ENCODE peak calls at places on chromosomes 1 and 21, in seven cellular contexts. One of them, this sample, is unnamed.

GRCh38 chr1:156750932-156751723 is at the start of gene HDGF:
- DNase-seq in Peyer's patch: peak
- DNase-seq in activated CD8-positive, alpha-beta T cell treated with anti-CD3 and anti-CD28 coated beads for 36 hours: peak
- DNase-seq in nephron progenitor cell: peak
- DNase-seq in H9: no peak
- DNase-seq in HL-60: peak
- DNase-seq in psoas muscle: peak
- DNase-seq in this sample: peak

GRCh38 chr1:226606311-226607267 is 58.0 kb downstream of the STUM start:
- DNase-seq in H9: peak
- DNase-seq in psoas muscle: no peak
- DNase-seq in Peyer's patch: no peak
- DNase-seq in activated CD8-positive, alpha-beta T cell treated with anti-CD3 and anti-CD28 coated beads for 36 hours: no peak
- DNase-seq in nephron progenitor cell: no peak
- DNase-seq in HL-60: no peak
- DNase-seq in this sample: no peak

GRCh38 chr1:6355621-6356020 is 37.9 kb downstream of the ACOT7 start:
- DNase-seq in nephron progenitor cell: no peak
- DNase-seq in H9: no peak
- DNase-seq in psoas muscle: no peak
- DNase-seq in activated CD8-positive, alpha-beta T cell treated with anti-CD3 and anti-CD28 coated beads for 36 hours: no peak
- DNase-seq in HL-60: no peak
- DNase-seq in Peyer's patch: no peak
- DNase-seq in this sample: no peak

GRCh38 chr1:201693887-201694614 is 134.9 kb upstream of the IPO9 start:
- DNase-seq in H9: peak
- DNase-seq in Peyer's patch: no peak
- DNase-seq in psoas muscle: no peak
- DNase-seq in activated CD8-positive, alpha-beta T cell treated with anti-CD3 and anti-CD28 coated beads for 36 hours: no peak
- DNase-seq in HL-60: no peak
- DNase-seq in nephron progenitor cell: peak
- DNase-seq in this sample: peak

GRCh38 chr1:93845554-93846150 is 33.4 kb downstream of the DNTTIP2 start:
- DNase-seq in HL-60: no peak
- DNase-seq in Peyer's patch: no peak
- DNase-seq in H9: peak
- DNase-seq in nephron progenitor cell: peak
- DNase-seq in psoas muscle: no peak
- DNase-seq in activated CD8-positive, alpha-beta T cell treated with anti-CD3 and anti-CD28 coated beads for 36 hours: peak
- DNase-seq in this sample: peak

GRCh38 chr1:201714542-201715276 is 114.2 kb upstream of the IPO9 start:
- DNase-seq in Peyer's patch: peak
- DNase-seq in H9: no peak
- DNase-seq in nephron progenitor cell: no peak
- DNase-seq in activated CD8-positive, alpha-beta T cell treated with anti-CD3 and anti-CD28 coated beads for 36 hours: peak
- DNase-seq in psoas muscle: peak
- DNase-seq in HL-60: peak
- DNase-seq in this sample: no peak

GRCh38 chr1:12587981-12588620 is 29.9 kb downstream of the DHRS3 start:
- DNase-seq in H9: no peak
- DNase-seq in activated CD8-positive, alpha-beta T cell treated with anti-CD3 and anti-CD28 coated beads for 36 hours: no peak
- DNase-seq in Peyer's patch: no peak
- DNase-seq in psoas muscle: no peak
- DNase-seq in HL-60: no peak
- DNase-seq in nephron progenitor cell: no peak
- DNase-seq in this sample: no peak

GRCh38 chr1:72936151-72936740 is 653.9 kb upstream of the NEGR1 start:
- DNase-seq in Peyer's patch: no peak
- DNase-seq in nephron progenitor cell: no peak
- DNase-seq in HL-60: no peak
- DNase-seq in activated CD8-positive, alpha-beta T cell treated with anti-CD3 and anti-CD28 coated beads for 36 hours: no peak
- DNase-seq in H9: no peak
- DNase-seq in psoas muscle: no peak
- DNase-seq in this sample: no peak

DNA sequence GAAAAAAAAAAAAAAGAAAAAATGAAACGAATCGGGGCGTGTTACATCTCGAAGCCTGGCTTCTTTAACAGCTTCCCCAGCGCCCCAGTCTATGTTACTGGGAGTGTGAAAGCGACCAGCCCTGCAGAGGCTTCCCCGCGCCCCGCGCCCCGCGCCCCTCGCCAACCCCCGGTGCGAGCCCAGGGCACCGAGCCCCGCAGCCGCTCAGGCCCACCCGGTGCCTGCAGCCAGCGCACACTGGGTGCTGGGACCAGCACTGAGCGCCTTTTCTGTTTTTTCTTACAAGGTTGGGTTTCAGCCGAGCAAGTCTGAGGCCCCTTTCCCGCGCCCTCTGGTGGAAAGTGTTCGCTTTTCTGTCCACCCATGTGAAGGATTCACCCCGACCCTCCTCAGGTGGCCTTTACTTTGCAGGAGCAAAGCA is 42.1 kb upstream of the ZNF496 start:
- DNase-seq in HL-60: no peak
- DNase-seq in psoas muscle: peak
- DNase-seq in nephron progenitor cell: peak
- DNase-seq in H9: peak
- DNase-seq in Peyer's patch: peak
- DNase-seq in activated CD8-positive, alpha-beta T cell treated with anti-CD3 and anti-CD28 coated beads for 36 hours: peak
- DNase-seq in this sample: peak
- TF ChIP-seq CTCF in HL-60: no peak
- TF ChIP-seq CTCF in psoas muscle: peak
- TF ChIP-seq CTCF in nephron progenitor cell: no peak
- TF ChIP-seq CTCF in H9: peak
- TF ChIP-seq CTCF in Peyer's patch: peak
- TF ChIP-seq CTCF in activated CD8-positive, alpha-beta T cell treated with anti-CD3 and anti-CD28 coated beads for 36 hours: peak
- TF ChIP-seq CTCF in this sample: peak

DNA sequence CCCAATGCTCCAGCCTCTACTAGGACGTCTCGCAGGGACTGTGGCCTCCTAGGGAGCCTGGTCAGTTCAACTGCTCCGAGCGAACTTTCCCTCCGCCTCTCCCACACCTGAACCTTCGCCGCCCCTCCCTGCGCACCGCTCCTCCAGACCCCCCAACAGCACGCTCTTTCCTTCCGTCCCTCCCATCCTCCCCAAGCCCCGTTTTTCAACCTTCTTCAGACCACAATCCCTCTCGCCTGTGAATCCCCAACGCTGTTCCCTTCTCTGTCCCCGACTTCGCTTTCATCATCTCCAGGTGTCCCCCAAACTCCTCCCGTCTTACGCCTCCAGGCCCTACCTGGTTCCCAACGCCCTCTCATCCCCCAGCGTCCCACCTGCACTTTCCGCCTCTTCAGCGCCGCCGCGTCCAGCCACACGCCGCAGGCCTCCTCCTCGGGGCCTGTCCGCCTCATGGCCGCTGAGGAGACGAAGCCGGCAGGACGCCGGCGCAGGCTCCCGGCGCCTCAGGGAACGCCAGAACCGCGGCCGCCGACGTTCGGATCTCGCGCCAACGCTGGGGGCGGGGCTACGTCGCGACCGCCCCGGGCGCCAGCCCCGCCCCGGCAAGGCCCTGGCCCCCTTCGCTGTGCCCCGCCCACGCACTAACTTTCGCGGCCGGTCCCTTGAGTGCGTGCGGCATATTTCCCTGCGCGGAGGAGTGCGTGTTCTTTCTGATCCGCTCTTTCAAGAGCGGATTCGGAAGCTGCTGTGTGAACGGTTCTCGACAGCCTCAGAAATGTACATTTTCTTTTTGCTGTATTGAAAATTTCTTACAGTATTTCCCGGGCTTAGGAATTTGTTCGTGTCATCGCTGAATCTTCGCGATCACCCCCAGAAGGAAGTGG is at the start of gene AUNIP:
- DNase-seq in nephron progenitor cell: peak
- DNase-seq in psoas muscle: peak
- DNase-seq in H9: peak
- DNase-seq in Peyer's patch: peak
- DNase-seq in HL-60: peak
- DNase-seq in activated CD8-positive, alpha-beta T cell treated with anti-CD3 and anti-CD28 coated beads for 36 hours: peak
- DNase-seq in this sample: peak
- TF ChIP-seq CTCF in nephron progenitor cell: no peak
- TF ChIP-seq CTCF in psoas muscle: no peak
- TF ChIP-seq CTCF in H9: no peak
- TF ChIP-seq CTCF in Peyer's patch: peak
- TF ChIP-seq CTCF in HL-60: no peak
- TF ChIP-seq CTCF in activated CD8-positive, alpha-beta T cell treated with anti-CD3 and anti-CD28 coated beads for 36 hours: no peak
- TF ChIP-seq CTCF in this sample: no peak

GRCh38 chr1:237042892-237043576 is 1.1 kb downstream of the RYR2 start:
- DNase-seq in psoas muscle: no peak
- DNase-seq in Peyer's patch: no peak
- DNase-seq in activated CD8-positive, alpha-beta T cell treated with anti-CD3 and anti-CD28 coated beads for 36 hours: peak
- DNase-seq in H9: no peak
- DNase-seq in HL-60: no peak
- DNase-seq in nephron progenitor cell: peak
- DNase-seq in this sample: peak

GRCh38 chr1:237042467-237042891 is 495 bp downstream of the RYR2 start:
- DNase-seq in H9: no peak
- DNase-seq in activated CD8-positive, alpha-beta T cell treated with anti-CD3 and anti-CD28 coated beads for 36 hours: no peak
- DNase-seq in nephron progenitor cell: no peak
- DNase-seq in Peyer's patch: no peak
- DNase-seq in HL-60: no peak
- DNase-seq in psoas muscle: no peak
- DNase-seq in this sample: peak

GRCh38 chr1:237040823-237041222 is 1.2 kb upstream of the RYR2 start:
- DNase-seq in activated CD8-positive, alpha-beta T cell treated with anti-CD3 and anti-CD28 coated beads for 36 hours: no peak
- DNase-seq in nephron progenitor cell: no peak
- DNase-seq in H9: no peak
- DNase-seq in HL-60: no peak
- DNase-seq in psoas muscle: no peak
- DNase-seq in Peyer's patch: no peak
- DNase-seq in this sample: no peak

GRCh38 chr1:237041461-237041794 is 556 bp upstream of the RYR2 start:
- DNase-seq in nephron progenitor cell: no peak
- DNase-seq in activated CD8-positive, alpha-beta T cell treated with anti-CD3 and anti-CD28 coated beads for 36 hours: no peak
- DNase-seq in HL-60: no peak
- DNase-seq in H9: no peak
- DNase-seq in psoas muscle: no peak
- DNase-seq in Peyer's patch: no peak
- DNase-seq in this sample: no peak

DNA sequence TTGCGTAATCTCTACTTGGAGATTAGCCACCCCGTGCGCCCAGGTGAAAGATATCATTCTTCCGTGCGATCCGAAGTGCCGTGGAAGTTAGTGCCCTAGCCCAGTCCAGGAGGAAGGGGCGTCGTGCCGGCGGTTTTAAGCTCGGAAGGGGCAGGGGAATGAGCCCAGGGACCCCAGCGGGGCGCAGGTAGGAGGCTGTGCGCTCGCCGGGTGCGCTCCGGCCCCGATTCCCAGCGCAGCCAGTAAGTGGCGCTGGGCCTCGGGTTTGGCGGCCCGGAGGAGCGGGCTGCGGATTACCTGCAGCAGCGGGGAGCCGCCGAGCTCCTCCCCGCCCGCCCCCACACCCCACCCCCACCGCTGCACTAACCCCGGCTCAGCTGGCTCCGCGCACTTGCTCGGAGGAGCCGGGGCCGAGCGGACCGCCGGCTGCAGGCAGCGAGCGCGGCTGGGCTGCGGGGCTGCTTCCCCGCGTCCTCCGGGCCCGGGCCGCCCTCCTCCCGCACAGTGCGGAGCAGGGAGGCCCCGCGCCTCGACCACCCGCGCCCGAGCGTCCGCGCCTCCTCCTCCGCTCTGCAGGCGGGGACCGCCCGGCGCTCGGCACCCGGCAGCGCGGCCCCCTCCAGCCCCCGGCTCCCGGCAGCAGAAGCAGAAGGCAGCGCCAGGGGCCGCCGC is at the start of gene RYR2:
- DNase-seq in Peyer's patch: no peak
- DNase-seq in HL-60: no peak
- DNase-seq in nephron progenitor cell: peak
- DNase-seq in activated CD8-positive, alpha-beta T cell treated with anti-CD3 and anti-CD28 coated beads for 36 hours: peak
- DNase-seq in psoas muscle: no peak
- DNase-seq in H9: peak
- DNase-seq in this sample: peak
- TF ChIP-seq CTCF in Peyer's patch: peak
- TF ChIP-seq CTCF in HL-60: no peak
- TF ChIP-seq CTCF in nephron progenitor cell: peak
- TF ChIP-seq CTCF in activated CD8-positive, alpha-beta T cell treated with anti-CD3 and anti-CD28 coated beads for 36 hours: no peak
- TF ChIP-seq CTCF in psoas muscle: peak
- TF ChIP-seq CTCF in H9: peak
- TF ChIP-seq CTCF in this sample: peak

GRCh38 chr21:25368531-25368930 is 238.8 kb downstream of the MRPL39 start:
- DNase-seq in Peyer's patch: no peak
- DNase-seq in activated CD8-positive, alpha-beta T cell treated with anti-CD3 and anti-CD28 coated beads for 36 hours: no peak
- DNase-seq in psoas muscle: no peak
- DNase-seq in nephron progenitor cell: no peak
- DNase-seq in HL-60: no peak
- DNase-seq in H9: no peak
- DNase-seq in this sample: no peak
- TF ChIP-seq CTCF in Peyer's patch: no peak
- TF ChIP-seq CTCF in activated CD8-positive, alpha-beta T cell treated with anti-CD3 and anti-CD28 coated beads for 36 hours: no peak
- TF ChIP-seq CTCF in psoas muscle: no peak
- TF ChIP-seq CTCF in nephron progenitor cell: no peak
- TF ChIP-seq CTCF in HL-60: no peak
- TF ChIP-seq CTCF in H9: no peak
- TF ChIP-seq CTCF in this sample: no peak

This sample was measured in neural crest cell.